ENCODE peak calls at places on chromosomes 11 and 22, in eight cellular contexts. One of them, this sample, is unnamed.

GRCh38 chr11:129766858-129767604 is 48.6 kb upstream of the TMEM45B start:
- DNase-seq in suprapubic skin: no peak
- DNase-seq in A549: no peak
- DNase-seq in adrenal gland: no peak
- DNase-seq in heart left ventricle: no peak
- DNase-seq in transverse colon: peak
- DNase-seq in K562: peak
- DNase-seq in esophagus squamous epithelium: no peak
- DNase-seq in this sample: no peak

GRCh38 chr11:134987828-134988227 is 575.8 kb upstream of the B3GAT1 start:
- DNase-seq in K562: no peak
- DNase-seq in A549: no peak
- DNase-seq in esophagus squamous epithelium: no peak
- DNase-seq in heart left ventricle: no peak
- DNase-seq in suprapubic skin: no peak
- DNase-seq in adrenal gland: no peak
- DNase-seq in transverse colon: no peak
- DNase-seq in this sample: no peak

GRCh38 chr22:32546480-32546879 is 71.9 kb downstream of the FBXO7 start:
- DNase-seq in A549: no peak
- DNase-seq in transverse colon: no peak
- DNase-seq in suprapubic skin: peak
- DNase-seq in esophagus squamous epithelium: no peak
- DNase-seq in adrenal gland: no peak
- DNase-seq in K562: no peak
- DNase-seq in heart left ventricle: no peak
- DNase-seq in this sample: no peak

GRCh38 chr11:62881579-62882427 is 1.1 kb downstream of the SLC3A2 start:
- DNase-seq in transverse colon: peak
- DNase-seq in A549: peak
- DNase-seq in suprapubic skin: peak
- DNase-seq in adrenal gland: peak
- DNase-seq in esophagus squamous epithelium: peak
- DNase-seq in K562: peak
- DNase-seq in heart left ventricle: peak
- DNase-seq in this sample: peak

GRCh38 chr11:114058871-114059277 is 637 bp upstream of the ZBTB16 start:
- DNase-seq in transverse colon: peak
- DNase-seq in suprapubic skin: no peak
- DNase-seq in K562: no peak
- DNase-seq in adrenal gland: peak
- DNase-seq in A549: no peak
- DNase-seq in heart left ventricle: no peak
- DNase-seq in esophagus squamous epithelium: no peak
- DNase-seq in this sample: no peak

GRCh38 chr11:6638437-6638836 is 17.2 kb downstream of the DCHS1 start:
- DNase-seq in adrenal gland: no peak
- DNase-seq in heart left ventricle: no peak
- DNase-seq in A549: no peak
- DNase-seq in K562: peak
- DNase-seq in suprapubic skin: no peak
- DNase-seq in transverse colon: no peak
- DNase-seq in esophagus squamous epithelium: no peak
- DNase-seq in this sample: no peak

GRCh38 chr11:86277741-86278140 is 24.3 kb upstream of the HIKESHI start:
- DNase-seq in heart left ventricle: no peak
- DNase-seq in suprapubic skin: no peak
- DNase-seq in esophagus squamous epithelium: no peak
- DNase-seq in A549: no peak
- DNase-seq in adrenal gland: no peak
- DNase-seq in K562: no peak
- DNase-seq in transverse colon: no peak
- DNase-seq in this sample: no peak

GRCh38 chr11:74487875-74488274 is 5.6 kb downstream of the LIPT2 start:
- DNase-seq in K562: peak
- DNase-seq in adrenal gland: no peak
- DNase-seq in suprapubic skin: no peak
- DNase-seq in esophagus squamous epithelium: no peak
- DNase-seq in transverse colon: no peak
- DNase-seq in A549: no peak
- DNase-seq in heart left ventricle: no peak
- DNase-seq in this sample: no peak

GRCh38 chr11:830295-831131 is 2.2 kb upstream of the CD151 start:
- DNase-seq in suprapubic skin: no peak
- DNase-seq in transverse colon: peak
- DNase-seq in adrenal gland: peak
- DNase-seq in esophagus squamous epithelium: no peak
- DNase-seq in K562: no peak
- DNase-seq in A549: no peak
- DNase-seq in heart left ventricle: peak
- DNase-seq in this sample: peak

GRCh38 chr22:19477321-19478085 is 1.5 kb downstream of the UFD1 start:
- DNase-seq in suprapubic skin: no peak
- DNase-seq in esophagus squamous epithelium: no peak
- DNase-seq in K562: peak
- DNase-seq in A549: no peak
- DNase-seq in transverse colon: no peak
- DNase-seq in adrenal gland: no peak
- DNase-seq in heart left ventricle: no peak
- DNase-seq in this sample: no peak

GRCh38 chr11:113481226-113481625 is 6.0 kb upstream of the DRD2 start:
- DNase-seq in esophagus squamous epithelium: no peak
- DNase-seq in suprapubic skin: no peak
- DNase-seq in A549: no peak
- DNase-seq in K562: no peak
- DNase-seq in heart left ventricle: no peak
- DNase-seq in transverse colon: no peak
- DNase-seq in adrenal gland: no peak
- DNase-seq in this sample: no peak

DNA sequence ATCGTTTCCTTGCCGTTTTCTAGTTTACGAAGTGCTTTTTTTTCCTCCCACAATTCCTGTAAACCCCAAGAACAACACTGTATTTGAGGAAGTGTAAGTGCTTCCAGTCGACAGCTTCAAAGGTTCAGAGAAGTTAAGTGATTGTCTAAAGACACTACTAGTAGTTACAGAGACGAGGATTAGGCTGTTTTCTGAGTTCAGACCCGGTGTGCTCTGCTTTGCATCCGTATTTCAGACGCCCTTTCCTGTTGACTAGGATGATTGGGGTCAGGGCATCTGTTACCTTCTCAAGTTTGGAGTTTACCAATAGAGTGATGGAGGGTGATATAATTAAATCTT is 430 bp downstream of the CLP1 start:
- DNase-seq in transverse colon: no peak
- DNase-seq in heart left ventricle: no peak
- DNase-seq in suprapubic skin: no peak
- DNase-seq in adrenal gland: no peak
- DNase-seq in A549: no peak
- DNase-seq in esophagus squamous epithelium: no peak
- DNase-seq in K562: no peak
- DNase-seq in this sample: no peak
- H3K27ac ChIP-seq in transverse colon: peak
- H3K27ac ChIP-seq in heart left ventricle: peak
- H3K27ac ChIP-seq in suprapubic skin: peak
- H3K27ac ChIP-seq in adrenal gland: no peak
- H3K27ac ChIP-seq in A549: peak
- H3K27ac ChIP-seq in esophagus squamous epithelium: peak
- H3K27ac ChIP-seq in K562: peak
- H3K27ac ChIP-seq in this sample: peak

GRCh38 chr11:119876841-119877240 is 147.8 kb upstream of the NECTIN1 start:
- DNase-seq in esophagus squamous epithelium: no peak
- DNase-seq in heart left ventricle: no peak
- DNase-seq in A549: no peak
- DNase-seq in K562: peak
- DNase-seq in transverse colon: no peak
- DNase-seq in suprapubic skin: no peak
- DNase-seq in adrenal gland: no peak
- DNase-seq in this sample: no peak
- TF ChIP-seq POLR2A in esophagus squamous epithelium: no peak
- TF ChIP-seq POLR2A in heart left ventricle: no peak
- TF ChIP-seq POLR2A in A549: no peak
- TF ChIP-seq POLR2A in K562: no peak
- TF ChIP-seq POLR2A in transverse colon: no peak
- TF ChIP-seq POLR2A in suprapubic skin: no peak
- TF ChIP-seq POLR2A in adrenal gland: no peak
- TF ChIP-seq POLR2A in this sample: no peak

GRCh38 chr11:33323421-33323820 is 66.2 kb downstream of the HIPK3 start:
- DNase-seq in K562: no peak
- DNase-seq in esophagus squamous epithelium: no peak
- DNase-seq in heart left ventricle: no peak
- DNase-seq in transverse colon: no peak
- DNase-seq in A549: no peak
- DNase-seq in adrenal gland: no peak
- DNase-seq in suprapubic skin: no peak
- DNase-seq in this sample: no peak

GRCh38 chr11:33317662-33318061 is 60.5 kb downstream of the HIPK3 start:
- DNase-seq in esophagus squamous epithelium: no peak
- DNase-seq in K562: no peak
- DNase-seq in A549: no peak
- DNase-seq in suprapubic skin: no peak
- DNase-seq in adrenal gland: no peak
- DNase-seq in transverse colon: no peak
- DNase-seq in heart left ventricle: no peak
- DNase-seq in this sample: no peak

GRCh38 chr11:33320814-33321330 is 63.7 kb downstream of the HIPK3 start:
- DNase-seq in A549: no peak
- DNase-seq in suprapubic skin: no peak
- DNase-seq in K562: peak
- DNase-seq in esophagus squamous epithelium: no peak
- DNase-seq in heart left ventricle: no peak
- DNase-seq in adrenal gland: no peak
- DNase-seq in transverse colon: no peak
- DNase-seq in this sample: no peak

GRCh38 chr11:33321483-33321882 is 64.3 kb downstream of the HIPK3 start:
- DNase-seq in adrenal gland: no peak
- DNase-seq in transverse colon: no peak
- DNase-seq in K562: no peak
- DNase-seq in A549: no peak
- DNase-seq in esophagus squamous epithelium: no peak
- DNase-seq in heart left ventricle: no peak
- DNase-seq in suprapubic skin: no peak
- DNase-seq in this sample: no peak

GRCh38 chr11:33319965-33320813 is 63.0 kb downstream of the HIPK3 start:
- DNase-seq in K562: peak
- DNase-seq in A549: no peak
- DNase-seq in suprapubic skin: no peak
- DNase-seq in esophagus squamous epithelium: no peak
- DNase-seq in transverse colon: no peak
- DNase-seq in adrenal gland: no peak
- DNase-seq in heart left ventricle: no peak
- DNase-seq in this sample: no peak
- TF ChIP-seq CTCF in K562: peak
- TF ChIP-seq CTCF in A549: no peak
- TF ChIP-seq CTCF in suprapubic skin: no peak
- TF ChIP-seq CTCF in esophagus squamous epithelium: no peak
- TF ChIP-seq CTCF in transverse colon: no peak
- TF ChIP-seq CTCF in adrenal gland: no peak
- TF ChIP-seq CTCF in heart left ventricle: no peak
- TF ChIP-seq CTCF in this sample: no peak

GRCh38 chr11:35145249-35145648 is 6.3 kb downstream of the CD44 start:
- DNase-seq in suprapubic skin: no peak
- DNase-seq in heart left ventricle: no peak
- DNase-seq in A549: no peak
- DNase-seq in esophagus squamous epithelium: no peak
- DNase-seq in K562: peak
- DNase-seq in transverse colon: peak
- DNase-seq in adrenal gland: no peak
- DNase-seq in this sample: no peak

GRCh38 chr11:35143509-35144102 is 4.6 kb downstream of the CD44 start:
- DNase-seq in K562: no peak
- DNase-seq in esophagus squamous epithelium: no peak
- DNase-seq in adrenal gland: no peak
- DNase-seq in heart left ventricle: no peak
- DNase-seq in transverse colon: no peak
- DNase-seq in A549: no peak
- DNase-seq in suprapubic skin: no peak
- DNase-seq in this sample: no peak

GRCh38 chr11:35144103-35144741 is 5.3 kb downstream of the CD44 start:
- DNase-seq in K562: no peak
- DNase-seq in esophagus squamous epithelium: no peak
- DNase-seq in adrenal gland: no peak
- DNase-seq in suprapubic skin: no peak
- DNase-seq in heart left ventricle: no peak
- DNase-seq in transverse colon: peak
- DNase-seq in A549: no peak
- DNase-seq in this sample: no peak

GRCh38 chr11:35146074-35146521 is 7.1 kb downstream of the CD44 start:
- DNase-seq in heart left ventricle: no peak
- DNase-seq in A549: no peak
- DNase-seq in suprapubic skin: no peak
- DNase-seq in adrenal gland: no peak
- DNase-seq in esophagus squamous epithelium: no peak
- DNase-seq in K562: no peak
- DNase-seq in transverse colon: peak
- DNase-seq in this sample: no peak

DNA sequence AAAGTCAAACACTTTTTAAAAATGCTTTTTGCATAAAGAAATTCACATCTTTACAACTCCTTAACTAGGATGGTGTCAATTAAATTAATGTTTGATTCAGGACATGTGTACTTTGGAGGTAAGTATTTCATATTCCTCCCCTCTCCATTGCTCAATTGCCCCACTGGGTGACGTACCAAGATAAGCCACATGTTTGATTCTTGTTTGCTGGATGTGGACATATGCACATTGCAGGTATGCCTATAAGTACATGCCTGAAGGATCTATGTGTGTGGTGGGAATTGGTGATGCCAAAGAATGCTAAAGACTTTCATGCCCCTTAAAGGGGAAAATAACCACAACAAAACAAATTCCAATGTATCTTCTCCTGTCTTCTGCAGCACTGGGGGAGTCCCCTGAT is 5.8 kb downstream of the CD44 start:
- DNase-seq in K562: no peak
- DNase-seq in suprapubic skin: no peak
- DNase-seq in A549: no peak
- DNase-seq in heart left ventricle: no peak
- DNase-seq in transverse colon: no peak
- DNase-seq in esophagus squamous epithelium: no peak
- DNase-seq in adrenal gland: no peak
- DNase-seq in this sample: no peak
- H3K27ac ChIP-seq in K562: no peak
- H3K27ac ChIP-seq in suprapubic skin: peak
- H3K27ac ChIP-seq in A549: peak
- H3K27ac ChIP-seq in heart left ventricle: no peak
- H3K27ac ChIP-seq in transverse colon: peak
- H3K27ac ChIP-seq in esophagus squamous epithelium: peak
- H3K27ac ChIP-seq in adrenal gland: no peak
- H3K27ac ChIP-seq in this sample: no peak

This sample was measured in breast epithelium.